ENCODE peak calls at places on chromosomes 7 and 10, in ten cellular contexts. V is NB4; W is T1000; I is OCI-LY7; F is stimulated activated CD8-positive, alpha-beta memory T cell treated with anti-CD3 and anti-CD28 coated beads, Interleukin-4, amount 100 ng/mL, for 1 hour; A is stimulated activated CD4-positive, alpha-beta T cell treated with anti-CD3 and anti-CD28 coated beads, Interleukin-1b, Interleukin-23, amount 100 ng/mL, for 1 hour; N is astrocyte of the cerebellum; H is RPMI8226; G is CD4-positive, CD25-positive, alpha-beta regulatory T cell; M is neuronal stem cell. P is an unnamed sample.

GRCh38 chr10:32139223-32140073 is 83.2 kb upstream of the KIF5B start:
- DNase-seq in V (peak), W (peak), I (no peak), F (no peak), A (no peak), N (peak), H (peak), G (no peak), M (peak), P (peak)

GRCh38 chr10:34651381-34651780 is 163.7 kb downstream of the PARD3 start:
- DNase-seq in V (no peak), W (no peak), I (no peak), F (no peak), A (no peak), N (no peak), H (no peak), G (no peak), M (no peak), P (no peak)

GRCh38 chr7:2808891-2809660 is 35.0 kb downstream of the GNA12 start:
- DNase-seq in V (peak), W (no peak), I (no peak), F (no peak), A (no peak), N (no peak), H (no peak), G (no peak), M (no peak), P (no peak)

GRCh38 chr10:95290446-95290800 is 380 bp downstream of the PDLIM1 start:
- DNase-seq in V (no peak), W (no peak), I (peak), F (no peak), A (no peak), N (no peak), H (peak), G (no peak), M (no peak), P (no peak)

GRCh38 chr7:45584261-45585210 is 10.4 kb downstream of the ADCY1 start:
- DNase-seq in V (no peak), W (no peak), I (no peak), F (no peak), A (no peak), N (no peak), H (no peak), G (no peak), M (no peak), P (peak)

GRCh38 chr7:71793251-71793650 is 618.9 kb downstream of the CALN1 start:
- DNase-seq in V (no peak), W (no peak), I (no peak), F (no peak), A (no peak), N (peak), H (no peak), G (no peak), M (no peak), P (no peak)

GRCh38 chr10:96638696-96639095 is 51.9 kb upstream of the TM9SF3 start:
- DNase-seq in V (no peak), W (no peak), I (no peak), F (no peak), A (no peak), N (no peak), H (no peak), G (no peak), M (no peak), P (no peak)

GRCh38 chr7:158778476-158778875 is 50.8 kb downstream of the ESYT2 start:
- DNase-seq in V (no peak), W (no peak), I (no peak), F (no peak), A (no peak), N (no peak), H (no peak), G (no peak), M (no peak), P (no peak)

GRCh38 chr7:16804674-16805439 is at the start of gene AGR2:
- DNase-seq in V (no peak), W (no peak), I (no peak), F (no peak), A (no peak), N (no peak), H (peak), G (no peak), M (no peak), P (no peak)

GRCh38 chr10:110007701-110008517 is at the start of gene ADD3:
- DNase-seq in V (peak), W (peak), I (peak), F (peak), A (peak), N (peak), H (peak), G (peak), M (peak), P (peak)